ENCODE peak calls at places on chromosomes 3 and 15, in ten cellular contexts. R is A549, T is uterus, L is HepG2, A is stomach, I is neural progenitor cell, Q is OCI-LY7, S is heart left ventricle, P is vagina, C is Panc1. Y is an unnamed sample. For H3K4me1, the result is how much of the 10 kb centered on the place peaks cover.

GRCh38 chr15:58440181-58440910 is 8.6 kb downstream of the LIPC start:
- DNase-seq in R (peak), T (peak), L (peak), A (peak), I (no peak), Q (no peak), S (no peak), P (no peak), C (no peak), Y (no peak)

GRCh38 chr15:51801391-51801835 is 28.0 kb upstream of the TMOD3 start:
- DNase-seq in R (peak), T (no peak), L (peak), A (no peak), I (peak), Q (peak), S (peak), P (no peak), C (no peak), Y (peak)

GRCh38 chr3:156812521-156813335 is 13.4 kb upstream of the LEKR1 start:
- DNase-seq in R (peak), T (no peak), L (peak), A (no peak), I (no peak), Q (no peak), S (no peak), P (no peak), C (peak), Y (peak)

GRCh38 chr15:45268135-45268534 is 16.1 kb downstream of the SLC28A2 start:
- DNase-seq in R (peak), T (no peak), L (peak), A (peak), I (no peak), Q (peak), S (no peak), P (no peak), C (no peak), Y (peak)

GRCh38 chr3:138740057-138740456 is 94.7 kb downstream of the PIK3CB start:
- DNase-seq in R (no peak), T (no peak), L (no peak), A (no peak), I (no peak), Q (no peak), S (no peak), P (no peak), C (no peak), Y (no peak)

GRCh38 chr15:39587291-39587909 is 6.5 kb downstream of the THBS1 start:
- DNase-seq in R (no peak), T (no peak), L (no peak), A (no peak), I (no peak), Q (no peak), S (no peak), P (no peak), C (no peak), Y (no peak)

GRCh38 chr15:56758770-56759449 is 25.6 kb upstream of the ZNF280D start:
- DNase-seq in R (peak), T (no peak), L (no peak), A (no peak), I (no peak), Q (no peak), S (no peak), P (no peak), C (no peak), Y (no peak)

GRCh38 chr3:173583496-173583895 is 186.0 kb downstream of the NLGN1 start:
- DNase-seq in R (no peak), T (no peak), L (no peak), A (no peak), I (peak), Q (no peak), S (no peak), P (no peak), C (no peak), Y (no peak)

GRCh38 chr3:87969620-87970019 is 89.2 kb downstream of the CGGBP1 start:
- DNase-seq in R (no peak), T (no peak), L (no peak), A (no peak), I (no peak), Q (no peak), S (no peak), P (no peak), C (no peak), Y (peak)

GRCh38 chr15:90165659-90166489 is 35.3 kb upstream of the SEMA4B start:
- DNase-seq in R (peak), T (peak), L (peak), A (peak), I (no peak), Q (no peak), S (no peak), P (no peak), C (peak), Y (peak)

GRCh38 chr3:128456776-128457715 is 9.6 kb downstream of the DNAJB8 start:
- DNase-seq in R (no peak), T (no peak), L (no peak), A (no peak), I (peak), Q (no peak), S (no peak), P (no peak), C (no peak), Y (no peak)

GRCh38 chr3:193906849-193907410 is 229.0 kb upstream of the HES1 start:
- DNase-seq in R (no peak), T (no peak), L (no peak), A (no peak), I (no peak), Q (no peak), S (no peak), P (no peak), C (no peak), Y (no peak)

GRCh38 chr3:14371573-14372474 is 30.6 kb upstream of the SLC6A6 start:
- DNase-seq in R (peak), T (peak), L (peak), A (peak), I (no peak), Q (no peak), S (peak), P (no peak), C (peak), Y (peak)

GRCh38 chr15:74482661-74483060 is 21.7 kb upstream of the UBL7 start:
- DNase-seq in R (no peak), T (no peak), L (peak), A (no peak), I (no peak), Q (peak), S (no peak), P (no peak), C (no peak), Y (no peak)

GRCh38 chr3:191254098-191254873 is 55.2 kb downstream of the OSTN start:
- DNase-seq in R (no peak), T (no peak), L (no peak), A (no peak), I (no peak), Q (no peak), S (no peak), P (no peak), C (no peak), Y (no peak)

GRCh38 chr3:51269466-51269865 is 115.6 kb upstream of the MANF start:
- DNase-seq in R (peak), T (no peak), L (no peak), A (no peak), I (peak), Q (no peak), S (no peak), P (no peak), C (no peak), Y (no peak)

GRCh38 chr3:194383276-194383940 is 13.9 kb upstream of the LRRC15 start:
- DNase-seq in R (no peak), T (no peak), L (no peak), A (no peak), I (peak), Q (no peak), S (no peak), P (no peak), C (no peak), Y (no peak)

DNA sequence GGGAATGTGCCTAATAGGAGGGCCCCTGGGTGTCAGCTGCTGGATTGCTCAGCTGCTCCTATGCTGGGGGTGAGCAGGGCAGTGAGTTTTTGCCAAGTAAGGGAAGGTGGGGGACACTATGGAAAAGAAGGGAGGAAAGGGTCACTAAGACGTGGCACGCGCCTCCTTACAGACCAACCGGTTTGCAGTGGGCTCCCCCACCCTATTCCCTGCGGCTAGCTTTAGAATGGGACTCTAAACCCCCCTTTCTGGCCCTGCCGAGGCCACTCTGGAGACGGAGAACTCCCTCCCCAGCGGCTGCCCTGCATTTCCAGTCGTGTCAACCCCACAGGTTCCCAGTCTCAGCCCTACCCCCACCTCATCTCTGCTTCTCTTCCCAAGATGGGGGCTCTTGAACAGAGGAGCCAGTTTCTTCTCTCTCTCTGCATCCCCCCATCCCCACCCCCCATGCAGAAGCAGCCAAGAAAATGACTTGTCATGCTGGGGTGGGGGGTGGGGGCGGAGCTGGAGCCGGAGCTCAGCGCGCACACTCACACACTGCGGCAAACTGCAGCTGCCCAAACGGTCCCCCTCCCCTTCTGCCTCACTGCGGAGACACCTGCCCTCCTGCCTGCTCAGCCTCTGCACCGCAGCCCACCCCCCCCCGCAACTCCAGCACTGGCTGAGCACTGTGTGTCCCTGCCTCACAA is 809 bp downstream of the MAP1A start:
- DNase-seq in R (no peak), T (no peak), L (no peak), A (no peak), I (peak), Q (peak), S (no peak), P (peak), C (no peak), Y (no peak)
- H3K4me1 ChIP-seq in R (under half), T (under half), L (under half), A (under half), I (under half), Q (under half), S (under half), P (under half), C (under half), Y (under half)

DNA sequence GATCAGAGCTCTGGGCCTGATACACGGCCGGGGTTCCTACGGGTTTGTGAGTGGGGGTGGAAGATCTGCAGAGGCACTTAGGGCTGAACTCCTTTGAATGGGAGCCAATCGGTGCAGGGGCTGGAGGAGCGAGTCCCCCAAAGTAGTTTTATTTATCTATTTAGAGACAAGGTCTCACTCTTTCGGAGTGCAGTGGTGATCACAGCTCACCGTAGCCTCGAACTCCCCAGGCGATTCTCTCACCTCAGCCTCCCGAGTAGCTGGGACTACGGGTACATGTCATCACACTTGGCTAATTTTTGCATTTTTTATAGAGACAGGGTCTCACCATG is 1.6 kb upstream of the CELSR3 start:
- DNase-seq in R (no peak), T (no peak), L (no peak), A (no peak), I (no peak), Q (no peak), S (no peak), P (no peak), C (no peak), Y (no peak)
- H3K4me3 ChIP-seq in R (no peak), T (no peak), L (no peak), A (peak), I (peak), Q (peak), S (no peak), P (peak), C (peak), Y (no peak)

GRCh38 chr3:175127075-175127662 is 268.0 kb downstream of the NAALADL2 start:
- DNase-seq in R (no peak), T (no peak), L (no peak), A (no peak), I (no peak), Q (no peak), S (no peak), P (no peak), C (no peak), Y (no peak)

GRCh38 chr3:175121225-175121624 is 262.1 kb downstream of the NAALADL2 start:
- DNase-seq in R (no peak), T (no peak), L (no peak), A (peak), I (peak), Q (no peak), S (no peak), P (no peak), C (no peak), Y (peak)
- TF ChIP-seq CTCF in R (no peak), T (no peak), L (no peak), A (peak), I (peak), Q (peak), S (no peak), P (no peak), C (peak), Y (no peak)

DNA sequence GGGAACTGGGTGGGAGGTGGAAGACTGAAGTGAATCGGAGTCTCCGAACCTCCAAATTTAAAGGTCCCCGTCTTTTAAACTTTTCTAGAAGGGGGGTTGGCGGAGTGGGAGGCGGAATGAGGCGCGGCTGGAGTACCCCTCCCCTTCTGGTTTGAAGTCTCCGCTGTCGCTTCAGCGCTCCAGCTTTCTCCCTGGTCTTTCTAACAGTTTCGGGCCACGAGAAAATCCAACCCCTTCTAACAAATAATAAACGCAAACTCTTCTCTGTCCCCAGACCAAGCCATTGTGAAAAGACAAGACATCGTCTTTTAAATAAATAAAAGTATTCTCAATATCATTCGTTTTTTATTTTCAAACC is 2.5 kb upstream of the MECOM start:
- DNase-seq in R (no peak), T (no peak), L (no peak), A (no peak), I (peak), Q (no peak), S (no peak), P (no peak), C (no peak), Y (no peak)
- H3K4me1 ChIP-seq in R (under half), T (under half), L (under half), A (under half), I (half or more), Q (under half), S (under half), P (under half), C (under half), Y (under half)

DNA sequence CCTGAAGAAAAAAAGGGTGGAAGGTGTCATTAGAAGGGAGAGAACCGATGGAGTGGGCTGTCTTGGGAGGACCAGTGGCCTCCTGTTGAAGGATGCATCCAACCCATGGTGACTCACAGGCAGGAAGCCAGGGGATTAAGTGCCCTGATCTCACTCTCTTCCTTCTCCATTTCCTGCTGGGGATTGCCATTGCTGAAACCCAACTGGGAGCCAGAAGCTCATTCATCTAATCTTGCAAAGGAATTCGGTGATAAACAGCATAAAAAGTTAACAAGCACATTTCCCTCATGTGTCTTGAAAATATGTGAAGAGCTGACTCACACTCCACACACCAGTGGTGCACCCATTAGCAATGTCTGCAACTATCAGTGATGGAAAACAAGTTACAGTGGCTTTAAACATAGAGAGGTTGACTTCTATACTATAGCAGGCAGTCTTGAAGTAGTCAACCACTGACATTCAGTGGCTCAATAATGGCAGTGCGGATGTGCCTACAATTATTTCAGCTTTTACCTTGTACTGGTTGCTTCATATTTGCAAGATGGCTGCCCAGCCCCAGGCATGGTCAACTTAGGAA is 12.8 kb upstream of the CSRNP1 start:
- DNase-seq in R (peak), T (peak), L (no peak), A (no peak), I (no peak), Q (no peak), S (no peak), P (no peak), C (no peak), Y (no peak)
- H3K4me3 ChIP-seq in R (no peak), T (no peak), L (no peak), A (no peak), I (no peak), Q (no peak), S (no peak), P (no peak), C (no peak), Y (no peak)

GRCh38 chr15:32657941-32658340 is 16.4 kb downstream of the SCG5 start:
- DNase-seq in R (no peak), T (no peak), L (no peak), A (no peak), I (no peak), Q (no peak), S (no peak), P (no peak), C (no peak), Y (no peak)

GRCh38 chr15:32656091-32656860 is 14.8 kb downstream of the SCG5 start:
- DNase-seq in R (no peak), T (no peak), L (no peak), A (no peak), I (no peak), Q (no peak), S (no peak), P (no peak), C (no peak), Y (no peak)

GRCh38 chr15:32652178-32652577 is 10.7 kb downstream of the SCG5 start:
- DNase-seq in R (no peak), T (no peak), L (no peak), A (no peak), I (no peak), Q (no peak), S (no peak), P (no peak), C (no peak), Y (no peak)

GRCh38 chr15:32659340-32659831 is 17.9 kb downstream of the SCG5 start:
- DNase-seq in R (peak), T (no peak), L (peak), A (no peak), I (no peak), Q (no peak), S (no peak), P (no peak), C (peak), Y (no peak)

DNA sequence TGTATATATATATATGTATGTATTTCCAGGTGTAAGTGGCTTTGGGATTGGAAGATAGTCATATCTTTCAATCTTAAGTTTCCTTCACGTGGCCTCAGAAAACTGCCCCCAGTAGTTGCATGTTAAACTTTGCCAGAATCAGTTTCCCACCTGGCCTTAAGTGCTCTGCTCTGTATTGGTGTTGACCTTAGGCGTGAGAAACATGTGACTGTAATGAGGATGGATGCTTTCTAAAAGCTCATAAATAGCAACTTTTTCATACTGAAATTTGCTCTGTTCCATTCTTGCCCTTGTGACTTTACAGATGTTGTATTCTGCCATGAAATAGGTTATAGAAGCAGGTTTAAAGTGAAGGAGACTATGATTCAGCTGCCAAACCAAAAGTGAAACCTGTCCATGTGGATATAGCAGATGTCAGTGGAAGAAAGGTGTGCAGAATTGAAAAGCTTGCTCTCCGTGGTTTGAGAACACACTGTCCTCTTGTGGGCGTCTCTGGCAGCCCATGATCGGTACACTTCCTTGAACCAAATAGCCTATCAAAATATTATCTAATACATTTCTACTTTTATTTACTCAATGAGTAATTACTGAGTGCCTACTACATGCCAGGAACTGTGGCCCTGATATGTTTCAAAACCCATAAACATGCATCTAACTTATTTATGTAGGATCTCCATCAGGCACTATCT is 15.8 kb downstream of the SCG5 start:
- DNase-seq in R (no peak), T (no peak), L (no peak), A (peak), I (no peak), Q (no peak), S (no peak), P (no peak), C (no peak), Y (no peak)
- TF ChIP-seq CTCF in R (peak), T (no peak), L (no peak), A (peak), I (no peak), Q (peak), S (no peak), P (no peak), C (peak), Y (no peak)

GRCh38 chr3:12993623-12994356 is 79.4 kb downstream of the IQSEC1 start:
- DNase-seq in R (peak), T (no peak), L (no peak), A (peak), I (peak), Q (no peak), S (no peak), P (no peak), C (no peak), Y (no peak)

GRCh38 chr3:12991861-12992281 is 81.4 kb downstream of the IQSEC1 start:
- DNase-seq in R (no peak), T (no peak), L (peak), A (peak), I (no peak), Q (no peak), S (no peak), P (no peak), C (no peak), Y (no peak)

GRCh38 chr3:12993022-12993622 is 80.1 kb downstream of the IQSEC1 start:
- DNase-seq in R (no peak), T (no peak), L (peak), A (no peak), I (peak), Q (no peak), S (peak), P (no peak), C (no peak), Y (peak)

GRCh38 chr3:12991481-12991837 is 81.8 kb downstream of the IQSEC1 start:
- DNase-seq in R (no peak), T (no peak), L (no peak), A (no peak), I (no peak), Q (no peak), S (no peak), P (no peak), C (no peak), Y (no peak)

GRCh38 chr3:12992629-12993021 is 80.6 kb downstream of the IQSEC1 start:
- DNase-seq in R (no peak), T (no peak), L (peak), A (no peak), I (peak), Q (no peak), S (peak), P (no peak), C (no peak), Y (no peak)
- H3K4me1 ChIP-seq in R (under half), T (under half), L (under half), A (under half), I (under half), Q (under half), S (under half), P (under half), C (under half), Y (under half)

GRCh38 chr15:72156928-72157327 is 38.7 kb downstream of the SENP8 start:
- DNase-seq in R (no peak), T (no peak), L (no peak), A (no peak), I (no peak), Q (no peak), S (no peak), P (no peak), C (no peak), Y (no peak)

GRCh38 chr15:72154316-72154715 is 36.1 kb downstream of the SENP8 start:
- DNase-seq in R (no peak), T (no peak), L (no peak), A (no peak), I (no peak), Q (no peak), S (no peak), P (no peak), C (no peak), Y (no peak)

GRCh38 chr15:72153269-72153668 is 35.1 kb downstream of the SENP8 start:
- DNase-seq in R (no peak), T (no peak), L (no peak), A (no peak), I (no peak), Q (no peak), S (no peak), P (no peak), C (no peak), Y (no peak)

GRCh38 chr15:72155021-72155621 is 36.9 kb downstream of the SENP8 start:
- DNase-seq in R (peak), T (peak), L (no peak), A (peak), I (no peak), Q (no peak), S (peak), P (no peak), C (no peak), Y (peak)

GRCh38 chr15:72155635-72156616 is 37.7 kb downstream of the SENP8 start:
- DNase-seq in R (peak), T (peak), L (peak), A (peak), I (peak), Q (peak), S (peak), P (no peak), C (peak), Y (peak)
- H3K4me3 ChIP-seq in R (peak), T (peak), L (peak), A (peak), I (no peak), Q (peak), S (peak), P (peak), C (peak), Y (peak)

GRCh38 chr3:32873491-32874130 is 55.8 kb downstream of the TRIM71 start:
- DNase-seq in R (no peak), T (no peak), L (no peak), A (peak), I (no peak), Q (no peak), S (no peak), P (no peak), C (no peak), Y (no peak)
- TF ChIP-seq CTCF in R (no peak), T (no peak), L (peak), A (no peak), I (peak), Q (peak), S (no peak), P (no peak), C (no peak), Y (no peak)

Y was measured in mucosa of descending colon.